ENCODE peak calls at places on chromosomes 12 and 14, in seven cellular contexts. C is tibial nerve, Z is psoas muscle, E is ovary, H is pancreas, N is thoracic aorta, M is Peyer's patch. B is an unnamed sample.

GRCh38 chr14:34018564-34019244 is 67.8 kb upstream of the EGLN3 start:
- DNase-seq in C (peak; percentile 62), Z (peak; percentile 71), E (no peak), H (no peak), N (no peak), M (no peak), B (no peak)

GRCh38 chr12:2194571-2194970 is 141.8 kb downstream of the CACNA1C start:
- DNase-seq in C (no peak), Z (no peak), E (no peak), H (no peak), N (no peak), M (no peak), B (no peak)

GRCh38 chr12:45216297-45216982 is 545 bp downstream of the ANO6 start:
- DNase-seq in C (peak; percentile 32), Z (peak; percentile 72), E (peak; percentile 63), H (peak; percentile 79), N (no peak), M (peak; percentile 73), B (peak; percentile 50)

GRCh38 chr12:12870454-12870853 is 20.9 kb upstream of the GPRC5A start:
- DNase-seq in C (no peak), Z (no peak), E (no peak), H (no peak), N (no peak), M (no peak), B (no peak)

GRCh38 chr14:104282332-104283196 is 144.2 kb downstream of the KIF26A start:
- DNase-seq in C (no peak), Z (peak; percentile 19), E (peak; percentile 20), H (peak; percentile 57), N (no peak), M (peak; percentile 42), B (peak; percentile 32)

GRCh38 chr14:104440297-104440956 is 139.1 kb upstream of the C14orf180 start:
- DNase-seq in C (no peak), Z (no peak), E (no peak), H (no peak), N (no peak), M (no peak), B (no peak)

GRCh38 chr14:60317609-60318008 is 68.6 kb downstream of the PPM1A start:
- DNase-seq in C (no peak), Z (no peak), E (no peak), H (no peak), N (no peak), M (no peak), B (no peak)

GRCh38 chr12:46230985-46231384 is 37.9 kb downstream of the SLC38A1 start:
- DNase-seq in C (no peak), Z (no peak), E (no peak), H (no peak), N (no peak), M (no peak), B (no peak)

GRCh38 chr12:6927379-6927991 is at the start of gene ATN1:
- DNase-seq in C (peak; percentile 78), Z (peak; percentile 92), E (peak; percentile 96), H (peak; percentile 88), N (no peak), M (peak; percentile 78), B (peak; percentile 96)

GRCh38 chr14:85425507-85425906 is 104.4 kb upstream of the FLRT2 start:
- DNase-seq in C (no peak), Z (no peak), E (no peak), H (no peak), N (no peak), M (no peak), B (no peak)
- TF ChIP-seq CTCF in C (no peak), Z (no peak), E (no peak), H (no peak), N (no peak), M (no peak), B (no peak)

GRCh38 chr14:68684466-68685418 is 108.1 kb downstream of the ZFP36L1 start:
- DNase-seq in C (no peak), Z (no peak), E (peak; percentile 18), H (no peak), N (no peak), M (peak; percentile 47), B (peak; percentile 57)
- H3K4me1 ChIP-seq in C (no peaks in the 10 kb centered on the region), Z (peaks cover 40% of the 10 kb centered on the region), E (peaks cover 37% of the 10 kb centered on the region), H (peaks cover 4% of the 10 kb centered on the region), N (peaks cover 42% of the 10 kb centered on the region), M (peaks cover 44% of the 10 kb centered on the region), B (peaks cover 58% of the 10 kb centered on the region)

GRCh38 chr14:100417466-100417865 is 94.3 kb downstream of the SLC25A47 start:
- DNase-seq in C (peak; percentile 41), Z (peak; percentile 64), E (peak; percentile 52), H (peak; percentile 81), N (no peak), M (peak; percentile 80), B (no peak)
- H3K27ac ChIP-seq in C (no peak overlapping the region), Z (no peak overlapping the region), E (no peak overlapping the region), H (no peak overlapping the region), N (no peak overlapping the region), M (no peak overlapping the region), B (no peak overlapping the region)

GRCh38 chr14:86652512-86652911 is 1122.6 kb downstream of the FLRT2 start:
- DNase-seq in C (no peak), Z (no peak), E (no peak), H (no peak), N (no peak), M (no peak), B (no peak)

GRCh38 chr14:86654558-86655184 is 1124.7 kb downstream of the FLRT2 start:
- DNase-seq in C (peak; percentile 61), Z (no peak), E (no peak), H (peak; percentile 32), N (no peak), M (peak; percentile 61), B (no peak)
- TF ChIP-seq CTCF in C (no peak), Z (no peak), E (no peak), H (peak; percentile 36), N (no peak), M (peak; percentile 10), B (no peak)

GRCh38 chr12:14950982-14951746 is 10.2 kb downstream of the ARHGDIB start:
- DNase-seq in C (no peak), Z (no peak), E (no peak), H (no peak), N (no peak), M (no peak), B (no peak)
- H3K4me1 ChIP-seq in C (no peaks in the 10 kb centered on the region), Z (peaks cover 8% of the 10 kb centered on the region), E (peaks cover 9% of the 10 kb centered on the region), H (peaks cover 9% of the 10 kb centered on the region), N (peaks cover 34% of the 10 kb centered on the region), M (peaks cover 20% of the 10 kb centered on the region), B (no peaks in the 10 kb centered on the region)

B was measured in tibial artery.